ENCODE peak calls at places on chromosomes 5 and 9, in eight cellular contexts. One of them, this sample, is unnamed.

GRCh38 chr5:76331139-76331538 is 71.9 kb upstream of the IQGAP2 start:
- DNase-seq in transverse colon: no peak
- DNase-seq in fibroblast of mammary gland: no peak
- DNase-seq in brain microvascular endothelial cell: no peak
- DNase-seq in GM06990: no peak
- DNase-seq in right lobe of liver: no peak
- DNase-seq in MCF 10A: no peak
- DNase-seq in A549: no peak
- DNase-seq in this sample: no peak

GRCh38 chr9:105681724-105682123 is 12.6 kb upstream of the TMEM38B start:
- DNase-seq in GM06990: no peak
- DNase-seq in fibroblast of mammary gland: peak; percentile 92
- DNase-seq in right lobe of liver: no peak
- DNase-seq in MCF 10A: peak; percentile 13
- DNase-seq in A549: peak; percentile 16
- DNase-seq in brain microvascular endothelial cell: peak; percentile 75
- DNase-seq in transverse colon: no peak
- DNase-seq in this sample: peak; percentile 72

GRCh38 chr5:113274836-113275414 is 159.9 kb downstream of the TSSK1B start:
- DNase-seq in GM06990: no peak
- DNase-seq in A549: no peak
- DNase-seq in transverse colon: no peak
- DNase-seq in fibroblast of mammary gland: no peak
- DNase-seq in right lobe of liver: no peak
- DNase-seq in brain microvascular endothelial cell: no peak
- DNase-seq in MCF 10A: no peak
- DNase-seq in this sample: no peak

GRCh38 chr5:1009359-1010180 is 968 bp downstream of the NKD2 start:
- DNase-seq in fibroblast of mammary gland: no peak
- DNase-seq in GM06990: no peak
- DNase-seq in brain microvascular endothelial cell: no peak
- DNase-seq in MCF 10A: no peak
- DNase-seq in A549: no peak
- DNase-seq in right lobe of liver: peak; percentile 17
- DNase-seq in transverse colon: no peak
- DNase-seq in this sample: no peak

GRCh38 chr9:33690156-33690908 is 105.0 kb upstream of the PRSS3 start:
- DNase-seq in GM06990: no peak
- DNase-seq in MCF 10A: no peak
- DNase-seq in A549: no peak
- DNase-seq in transverse colon: no peak
- DNase-seq in right lobe of liver: no peak
- DNase-seq in fibroblast of mammary gland: no peak
- DNase-seq in brain microvascular endothelial cell: no peak
- DNase-seq in this sample: no peak

GRCh38 chr9:136831720-136832104 is 10.6 kb upstream of the AJM1 start:
- DNase-seq in MCF 10A: no peak
- DNase-seq in transverse colon: no peak
- DNase-seq in right lobe of liver: no peak
- DNase-seq in fibroblast of mammary gland: no peak
- DNase-seq in A549: no peak
- DNase-seq in GM06990: peak; percentile 9
- DNase-seq in brain microvascular endothelial cell: no peak
- DNase-seq in this sample: no peak

GRCh38 chr9:133321411-133321935 is 14.5 kb downstream of the SURF6 start:
- DNase-seq in transverse colon: no peak
- DNase-seq in fibroblast of mammary gland: no peak
- DNase-seq in MCF 10A: no peak
- DNase-seq in brain microvascular endothelial cell: no peak
- DNase-seq in GM06990: no peak
- DNase-seq in right lobe of liver: no peak
- DNase-seq in A549: no peak
- DNase-seq in this sample: no peak

GRCh38 chr5:1809416-1810035 is 8.3 kb downstream of the NDUFS6 start:
- DNase-seq in brain microvascular endothelial cell: no peak
- DNase-seq in A549: no peak
- DNase-seq in right lobe of liver: no peak
- DNase-seq in fibroblast of mammary gland: no peak
- DNase-seq in GM06990: no peak
- DNase-seq in transverse colon: no peak
- DNase-seq in MCF 10A: no peak
- DNase-seq in this sample: no peak

GRCh38 chr5:79540939-79541338 is 27.0 kb upstream of the HOMER1 start:
- DNase-seq in brain microvascular endothelial cell: no peak
- DNase-seq in right lobe of liver: no peak
- DNase-seq in fibroblast of mammary gland: no peak
- DNase-seq in GM06990: no peak
- DNase-seq in MCF 10A: no peak
- DNase-seq in transverse colon: no peak
- DNase-seq in A549: no peak
- DNase-seq in this sample: no peak

GRCh38 chr5:79535477-79536192 is 21.7 kb upstream of the HOMER1 start:
- DNase-seq in GM06990: no peak
- DNase-seq in brain microvascular endothelial cell: no peak
- DNase-seq in transverse colon: no peak
- DNase-seq in fibroblast of mammary gland: peak; percentile 10
- DNase-seq in right lobe of liver: no peak
- DNase-seq in MCF 10A: peak; percentile 18
- DNase-seq in A549: no peak
- DNase-seq in this sample: peak; percentile 11

GRCh38 chr5:79536193-79536906 is 22.4 kb upstream of the HOMER1 start:
- DNase-seq in GM06990: no peak
- DNase-seq in brain microvascular endothelial cell: no peak
- DNase-seq in transverse colon: no peak
- DNase-seq in fibroblast of mammary gland: no peak
- DNase-seq in right lobe of liver: no peak
- DNase-seq in A549: no peak
- DNase-seq in MCF 10A: no peak
- DNase-seq in this sample: no peak
- TF ChIP-seq CTCF in GM06990: no peak
- TF ChIP-seq CTCF in brain microvascular endothelial cell: no peak
- TF ChIP-seq CTCF in transverse colon: no peak
- TF ChIP-seq CTCF in fibroblast of mammary gland: no peak
- TF ChIP-seq CTCF in right lobe of liver: no peak
- TF ChIP-seq CTCF in A549: no peak
- TF ChIP-seq CTCF in MCF 10A: no peak
- TF ChIP-seq CTCF in this sample: no peak

GRCh38 chr5:32880781-32881180 is 169.7 kb downstream of the NPR3 start:
- DNase-seq in GM06990: no peak
- DNase-seq in brain microvascular endothelial cell: no peak
- DNase-seq in transverse colon: no peak
- DNase-seq in right lobe of liver: no peak
- DNase-seq in MCF 10A: no peak
- DNase-seq in A549: no peak
- DNase-seq in fibroblast of mammary gland: no peak
- DNase-seq in this sample: no peak

DNA sequence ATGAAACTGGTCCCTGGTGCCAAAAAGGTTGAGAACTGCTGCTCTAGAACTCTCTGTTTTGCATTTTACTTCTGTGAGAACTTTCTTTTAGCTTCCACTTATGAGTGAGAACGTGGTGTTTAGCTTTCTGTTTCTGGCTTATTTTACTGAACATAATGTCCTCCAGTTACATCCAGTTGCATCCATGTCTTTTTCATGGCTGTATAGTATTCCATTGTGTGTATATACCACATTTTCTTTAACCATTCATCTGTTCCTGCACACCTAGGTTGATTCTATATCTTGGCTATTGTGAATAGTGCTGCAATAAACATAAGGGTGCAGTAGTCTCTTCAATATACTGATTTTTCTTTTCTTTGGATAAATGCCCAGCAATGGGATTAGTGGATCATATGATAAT is 165.7 kb downstream of the NPR3 start:
- DNase-seq in transverse colon: no peak
- DNase-seq in fibroblast of mammary gland: no peak
- DNase-seq in right lobe of liver: no peak
- DNase-seq in A549: no peak
- DNase-seq in GM06990: no peak
- DNase-seq in brain microvascular endothelial cell: no peak
- DNase-seq in MCF 10A: no peak
- DNase-seq in this sample: no peak
- TF ChIP-seq CTCF in transverse colon: no peak
- TF ChIP-seq CTCF in fibroblast of mammary gland: no peak
- TF ChIP-seq CTCF in right lobe of liver: no peak
- TF ChIP-seq CTCF in A549: no peak
- TF ChIP-seq CTCF in GM06990: no peak
- TF ChIP-seq CTCF in brain microvascular endothelial cell: no peak
- TF ChIP-seq CTCF in MCF 10A: no peak
- TF ChIP-seq CTCF in this sample: no peak

GRCh38 chr9:4371108-4371507 is 71.2 kb upstream of the GLIS3 start:
- DNase-seq in transverse colon: no peak
- DNase-seq in fibroblast of mammary gland: peak; percentile 98
- DNase-seq in brain microvascular endothelial cell: peak; percentile 95
- DNase-seq in GM06990: no peak
- DNase-seq in A549: no peak
- DNase-seq in MCF 10A: peak; percentile 53
- DNase-seq in right lobe of liver: no peak
- DNase-seq in this sample: peak; percentile 95

GRCh38 chr9:4362281-4362680 is 62.4 kb upstream of the GLIS3 start:
- DNase-seq in MCF 10A: no peak
- DNase-seq in transverse colon: no peak
- DNase-seq in GM06990: no peak
- DNase-seq in right lobe of liver: no peak
- DNase-seq in brain microvascular endothelial cell: no peak
- DNase-seq in fibroblast of mammary gland: peak; percentile 9
- DNase-seq in A549: no peak
- DNase-seq in this sample: no peak

GRCh38 chr9:4370501-4370900 is 70.6 kb upstream of the GLIS3 start:
- DNase-seq in right lobe of liver: no peak
- DNase-seq in transverse colon: no peak
- DNase-seq in A549: no peak
- DNase-seq in GM06990: no peak
- DNase-seq in MCF 10A: no peak
- DNase-seq in fibroblast of mammary gland: no peak
- DNase-seq in brain microvascular endothelial cell: no peak
- DNase-seq in this sample: no peak

GRCh38 chr9:4365055-4365454 is 65.2 kb upstream of the GLIS3 start:
- DNase-seq in right lobe of liver: no peak
- DNase-seq in brain microvascular endothelial cell: no peak
- DNase-seq in transverse colon: no peak
- DNase-seq in MCF 10A: no peak
- DNase-seq in fibroblast of mammary gland: no peak
- DNase-seq in A549: no peak
- DNase-seq in GM06990: no peak
- DNase-seq in this sample: no peak

GRCh38 chr9:4366649-4367330 is 66.9 kb upstream of the GLIS3 start:
- DNase-seq in MCF 10A: peak; percentile 52
- DNase-seq in A549: peak; percentile 53
- DNase-seq in fibroblast of mammary gland: peak; percentile 69
- DNase-seq in transverse colon: peak; percentile 19
- DNase-seq in brain microvascular endothelial cell: peak; percentile 57
- DNase-seq in GM06990: no peak
- DNase-seq in right lobe of liver: no peak
- DNase-seq in this sample: peak; percentile 63
- TF ChIP-seq CTCF in MCF 10A: peak; percentile 80
- TF ChIP-seq CTCF in A549: peak; percentile 92
- TF ChIP-seq CTCF in fibroblast of mammary gland: peak; percentile 98
- TF ChIP-seq CTCF in transverse colon: peak; percentile 67
- TF ChIP-seq CTCF in brain microvascular endothelial cell: peak; percentile 84
- TF ChIP-seq CTCF in GM06990: peak; percentile 76
- TF ChIP-seq CTCF in right lobe of liver: peak; percentile 79
- TF ChIP-seq CTCF in this sample: peak; percentile 96

GRCh38 chr9:21585756-21586752 is 103.9 kb upstream of the IFNE start:
- DNase-seq in transverse colon: no peak
- DNase-seq in fibroblast of mammary gland: peak; percentile 62
- DNase-seq in MCF 10A: no peak
- DNase-seq in A549: no peak
- DNase-seq in right lobe of liver: no peak
- DNase-seq in GM06990: no peak
- DNase-seq in brain microvascular endothelial cell: no peak
- DNase-seq in this sample: no peak
- TF ChIP-seq CTCF in transverse colon: no peak
- TF ChIP-seq CTCF in fibroblast of mammary gland: peak; percentile 54
- TF ChIP-seq CTCF in MCF 10A: peak; percentile 10
- TF ChIP-seq CTCF in A549: peak; percentile 57
- TF ChIP-seq CTCF in right lobe of liver: no peak
- TF ChIP-seq CTCF in GM06990: no peak
- TF ChIP-seq CTCF in brain microvascular endothelial cell: peak; percentile 50
- TF ChIP-seq CTCF in this sample: peak; percentile 68

GRCh38 chr9:113616716-113617496 is 153.4 kb downstream of the RGS3 start:
- DNase-seq in right lobe of liver: no peak
- DNase-seq in transverse colon: no peak
- DNase-seq in GM06990: no peak
- DNase-seq in brain microvascular endothelial cell: no peak
- DNase-seq in MCF 10A: no peak
- DNase-seq in A549: no peak
- DNase-seq in fibroblast of mammary gland: no peak
- DNase-seq in this sample: no peak
- TF ChIP-seq CTCF in right lobe of liver: no peak
- TF ChIP-seq CTCF in transverse colon: no peak
- TF ChIP-seq CTCF in GM06990: no peak
- TF ChIP-seq CTCF in brain microvascular endothelial cell: no peak
- TF ChIP-seq CTCF in MCF 10A: no peak
- TF ChIP-seq CTCF in A549: no peak
- TF ChIP-seq CTCF in fibroblast of mammary gland: no peak
- TF ChIP-seq CTCF in this sample: no peak

GRCh38 chr9:121700165-121700830 is 48.9 kb downstream of the DAB2IP start:
- DNase-seq in brain microvascular endothelial cell: peak; percentile 29
- DNase-seq in right lobe of liver: peak; percentile 38
- DNase-seq in fibroblast of mammary gland: peak; percentile 48
- DNase-seq in transverse colon: peak; percentile 75
- DNase-seq in GM06990: no peak
- DNase-seq in MCF 10A: peak; percentile 91
- DNase-seq in A549: peak; percentile 57
- DNase-seq in this sample: peak; percentile 24
- TF ChIP-seq CTCF in brain microvascular endothelial cell: peak; percentile 81
- TF ChIP-seq CTCF in right lobe of liver: no peak
- TF ChIP-seq CTCF in fibroblast of mammary gland: peak; percentile 55
- TF ChIP-seq CTCF in transverse colon: peak; percentile 40
- TF ChIP-seq CTCF in GM06990: peak; percentile 60
- TF ChIP-seq CTCF in MCF 10A: peak; percentile 70
- TF ChIP-seq CTCF in A549: peak; percentile 48
- TF ChIP-seq CTCF in this sample: peak; percentile 76

DNA sequence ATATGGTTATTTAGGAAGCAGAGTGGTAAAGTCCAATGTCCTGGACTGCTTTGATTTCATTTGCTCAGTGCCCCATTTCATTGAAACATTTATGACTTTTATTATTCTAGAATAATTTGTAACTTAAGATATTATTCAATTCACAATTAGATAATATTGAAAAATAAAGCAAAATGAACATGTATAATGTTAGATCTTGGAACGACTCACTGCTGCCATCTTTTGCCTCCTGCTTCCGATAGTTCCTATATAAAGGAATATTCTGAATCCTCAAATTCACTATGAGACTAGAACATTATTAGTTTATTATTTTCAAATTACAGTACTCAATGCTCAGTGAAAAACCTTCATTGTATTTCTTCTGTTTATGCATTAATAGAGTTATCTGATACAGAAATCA is 2.2 kb upstream of the CTNND2 start:
- DNase-seq in transverse colon: no peak
- DNase-seq in brain microvascular endothelial cell: no peak
- DNase-seq in MCF 10A: no peak
- DNase-seq in A549: no peak
- DNase-seq in fibroblast of mammary gland: no peak
- DNase-seq in GM06990: no peak
- DNase-seq in right lobe of liver: no peak
- DNase-seq in this sample: no peak
- TF ChIP-seq CTCF in transverse colon: no peak
- TF ChIP-seq CTCF in brain microvascular endothelial cell: no peak
- TF ChIP-seq CTCF in MCF 10A: no peak
- TF ChIP-seq CTCF in A549: no peak
- TF ChIP-seq CTCF in fibroblast of mammary gland: no peak
- TF ChIP-seq CTCF in GM06990: no peak
- TF ChIP-seq CTCF in right lobe of liver: no peak
- TF ChIP-seq CTCF in this sample: no peak

GRCh38 chr5:177592010-177592834 is at the start of gene TMED9:
- DNase-seq in right lobe of liver: peak; percentile 91
- DNase-seq in A549: peak; percentile 80
- DNase-seq in brain microvascular endothelial cell: peak; percentile 78
- DNase-seq in transverse colon: peak; percentile 91
- DNase-seq in MCF 10A: peak; percentile 86
- DNase-seq in fibroblast of mammary gland: peak; percentile 65
- DNase-seq in GM06990: peak; percentile 93
- DNase-seq in this sample: peak; percentile 68
- TF ChIP-seq CTCF in right lobe of liver: peak; percentile 7
- TF ChIP-seq CTCF in A549: no peak
- TF ChIP-seq CTCF in brain microvascular endothelial cell: no peak
- TF ChIP-seq CTCF in transverse colon: peak; percentile 20
- TF ChIP-seq CTCF in MCF 10A: no peak
- TF ChIP-seq CTCF in fibroblast of mammary gland: no peak
- TF ChIP-seq CTCF in GM06990: no peak
- TF ChIP-seq CTCF in this sample: peak; percentile 36

This sample was measured in HFFc6.